ENCODE peak calls at places on chromosomes 6 and 20, in nine cellular contexts. F, P, J, G, B, V, U, O and C are unnamed samples.

GRCh38 chr20:50646483-50646996 is 44.8 kb downstream of the RIPOR3 start:
- DNase-seq in G (no peak), F (no peak), U (no peak), V (no peak), P (no peak), J (no peak), O (no peak), B (no peak), C (no peak)

GRCh38 chr20:53001502-53002301 is 29.5 kb downstream of the TSHZ2 start:
- DNase-seq in P (no peak), O (no peak), F (no peak), G (no peak), V (no peak), B (no peak), J (no peak), U (no peak), C (no peak)

GRCh38 chr6:1663511-1663910 is 53.8 kb downstream of the FOXC1 start:
- DNase-seq in B (no peak), V (no peak), U (no peak), P (no peak), J (no peak), F (no peak), G (no peak), O (no peak), C (no peak)

GRCh38 chr6:15207923-15208322 is 37.9 kb upstream of the JARID2 start:
- DNase-seq in O (peak; percentile 30), P (no peak), U (no peak), F (no peak), J (no peak), V (no peak), G (no peak), B (peak; percentile 4), C (no peak)

GRCh38 chr20:5402903-5403531 is 86.3 kb upstream of the PROKR2 start:
- DNase-seq in G (peak; percentile 9), F (no peak), V (peak; percentile 35), O (peak; percentile 38), B (peak; percentile 9), J (peak; percentile 1), U (no peak), P (no peak), C (no peak)

GRCh38 chr6:28486533-28486932 is 29.1 kb downstream of the GPX6 start:
- DNase-seq in J (no peak), O (no peak), F (no peak), U (no peak), G (no peak), V (no peak), B (no peak), P (no peak), C (no peak)

GRCh38 chr6:20924911-20925543 is 390.8 kb downstream of the CDKAL1 start:
- DNase-seq in B (peak; percentile 37), J (no peak), V (no peak), F (no peak), O (peak; percentile 4), P (no peak), U (no peak), G (no peak), C (no peak)

GRCh38 chr20:57326667-57327455 is 2.7 kb upstream of the SPO11 start:
- DNase-seq in V (peak; percentile 65), G (no peak), O (no peak), B (no peak), P (peak; percentile 62), U (no peak), J (no peak), F (no peak), C (no peak)

GRCh38 chr6:33139596-33140206 is 52.6 kb downstream of the COL11A2 start:
- DNase-seq in G (no peak), J (no peak), V (no peak), U (no peak), B (no peak), P (no peak), F (no peak), O (no peak), C (no peak)

GRCh38 chr6:130577178-130577919 is 211.5 kb downstream of the TMEM200A start:
- DNase-seq in U (no peak), V (no peak), B (no peak), J (no peak), F (no peak), P (no peak), O (no peak), G (no peak), C (no peak)